ENCODE peak calls at places on chromosomes 11 and 22, in eight cellular contexts. L is esophagus squamous epithelium; F is iPS DF 6.9; B is heart right ventricle; Z is colonic mucosa; R is neuronal stem cell; N is CD4-positive, CD25-positive, alpha-beta regulatory T cell; J is ascending aorta. Y is an unnamed sample. For H3K4me1, the result is how much of the 10 kb centered on the place peaks cover.

GRCh38 chr11:85960678-85961077 is 105.5 kb downstream of the CCDC83 start:
- DNase-seq in L (no peak), F (no peak), B (no peak), Z (no peak), R (no peak), N (no peak), J (no peak), Y (no peak)

GRCh38 chr11:69008774-69009440 is 4.1 kb downstream of the MRGPRF start:
- DNase-seq in L (peak), F (no peak), B (peak), Z (peak), R (no peak), N (no peak), J (peak), Y (no peak)

GRCh38 chr11:71156301-71156700 is 96.1 kb downstream of the SHANK2 start:
- DNase-seq in L (no peak), F (no peak), B (no peak), Z (no peak), R (no peak), N (no peak), J (peak), Y (no peak)

GRCh38 chr11:128394436-128395089 is 192.8 kb downstream of the ETS1 start:
- DNase-seq in L (no peak), F (no peak), B (peak), Z (no peak), R (no peak), N (no peak), J (no peak), Y (no peak)

GRCh38 chr22:39223091-39223710 is 21.6 kb downstream of the PDGFB start:
- DNase-seq in L (no peak), F (no peak), B (no peak), Z (no peak), R (no peak), N (peak), J (no peak), Y (no peak)

GRCh38 chr11:69864589-69864929 is 45.3 kb upstream of the FGF3 start:
- DNase-seq in L (no peak), F (no peak), B (no peak), Z (no peak), R (no peak), N (no peak), J (no peak), Y (no peak)

GRCh38 chr22:37951305-37951704 is 2.1 kb downstream of the C22orf23 start:
- DNase-seq in L (no peak), F (no peak), B (no peak), Z (no peak), R (no peak), N (no peak), J (no peak), Y (no peak)

GRCh38 chr11:72326151-72326842 is 82.3 kb upstream of the PHOX2A start:
- DNase-seq in L (no peak), F (no peak), B (no peak), Z (no peak), R (no peak), N (no peak), J (no peak), Y (no peak)

GRCh38 chr11:69060806-69061712 is 12.3 kb downstream of the TPCN2 start:
- DNase-seq in L (no peak), F (no peak), B (no peak), Z (no peak), R (no peak), N (no peak), J (no peak), Y (no peak)

GRCh38 chr22:21044931-21045584 is 688 bp upstream of the LRRC74B start:
- DNase-seq in L (no peak), F (no peak), B (no peak), Z (no peak), R (no peak), N (no peak), J (peak), Y (no peak)

GRCh38 chr11:70152244-70152643 is 50.9 kb upstream of the FADD start:
- DNase-seq in L (no peak), F (no peak), B (no peak), Z (no peak), R (no peak), N (no peak), J (no peak), Y (no peak)

GRCh38 chr11:28448186-28448585 is 340.0 kb downstream of the METTL15 start:
- DNase-seq in L (no peak), F (no peak), B (no peak), Z (no peak), R (no peak), N (no peak), J (no peak), Y (no peak)

GRCh38 chr11:83628622-83629347 is 342.6 kb upstream of the CCDC90B start:
- DNase-seq in L (no peak), F (no peak), B (no peak), Z (no peak), R (no peak), N (no peak), J (no peak), Y (no peak)

GRCh38 chr11:9344046-9344680 is 29.8 kb upstream of the TMEM41B start:
- DNase-seq in L (no peak), F (no peak), B (no peak), Z (no peak), R (no peak), N (no peak), J (no peak), Y (no peak)

GRCh38 chr11:18723991-18724390 is 2.0 kb downstream of the IGSF22 start:
- DNase-seq in L (no peak), F (no peak), B (no peak), Z (no peak), R (no peak), N (no peak), J (no peak), Y (no peak)

GRCh38 chr11:124310746-124311145 is 3.0 kb downstream of the OR8D1 start:
- DNase-seq in L (no peak), F (no peak), B (no peak), Z (no peak), R (no peak), N (no peak), J (no peak), Y (no peak)

GRCh38 chr11:58433638-58434203 is 5.8 kb upstream of the OR5B2 start:
- DNase-seq in L (no peak), F (no peak), B (no peak), Z (no peak), R (no peak), N (no peak), J (no peak), Y (no peak)

GRCh38 chr22:42468841-42469240 is 36.6 kb upstream of the NFAM1 start:
- DNase-seq in L (no peak), F (no peak), B (no peak), Z (no peak), R (no peak), N (no peak), J (no peak), Y (no peak)

GRCh38 chr11:62553839-62554361 is 7.3 kb upstream of the AHNAK start:
- DNase-seq in L (no peak), F (no peak), B (no peak), Z (peak), R (no peak), N (no peak), J (no peak), Y (no peak)

GRCh38 chr11:128747728-128748148 is 53.9 kb downstream of the FLI1 start:
- DNase-seq in L (no peak), F (no peak), B (no peak), Z (no peak), R (no peak), N (no peak), J (no peak), Y (no peak)

GRCh38 chr22:49975543-49976389 is 15.2 kb downstream of the PIM3 start:
- DNase-seq in L (no peak), F (no peak), B (peak), Z (peak), R (no peak), N (no peak), J (peak), Y (no peak)

GRCh38 chr11:57480409-57481137 is 20.2 kb downstream of the RTN4RL2 start:
- DNase-seq in L (no peak), F (no peak), B (peak), Z (peak), R (no peak), N (peak), J (peak), Y (peak)

GRCh38 chr11:11622772-11623531 is 1.1 kb upstream of the GALNT18 start:
- DNase-seq in L (no peak), F (no peak), B (no peak), Z (no peak), R (no peak), N (no peak), J (no peak), Y (no peak)

GRCh38 chr11:8321876-8322275 is 58.2 kb upstream of the LMO1 start:
- DNase-seq in L (no peak), F (no peak), B (no peak), Z (no peak), R (no peak), N (no peak), J (no peak), Y (no peak)

GRCh38 chr11:118135796-118136165 is 16.8 kb downstream of the SCN4B start:
- DNase-seq in L (no peak), F (no peak), B (no peak), Z (no peak), R (no peak), N (no peak), J (no peak), Y (no peak)

GRCh38 chr11:23078289-23078971 is 218.2 kb upstream of the CCDC179 start:
- DNase-seq in L (no peak), F (no peak), B (no peak), Z (no peak), R (no peak), N (no peak), J (no peak), Y (no peak)

GRCh38 chr11:4641501-4641900 is 2.3 kb upstream of the OR51E1 start:
- DNase-seq in L (no peak), F (no peak), B (no peak), Z (no peak), R (no peak), N (no peak), J (no peak), Y (no peak)

GRCh38 chr11:78042858-78043257 is 19.8 kb upstream of the KCTD14 start:
- DNase-seq in L (no peak), F (no peak), B (no peak), Z (no peak), R (no peak), N (no peak), J (no peak), Y (no peak)

GRCh38 chr11:59754494-59754858 is 700 bp upstream of the STX3 start:
- DNase-seq in L (no peak), F (peak), B (no peak), Z (peak), R (no peak), N (no peak), J (no peak), Y (peak)

GRCh38 chr22:38305481-38306448 is 11.5 kb downstream of the CSNK1E start:
- DNase-seq in L (no peak), F (no peak), B (no peak), Z (peak), R (no peak), N (peak), J (no peak), Y (peak)

GRCh38 chr11:114250993-114251796 is 45.0 kb upstream of the NNMT start:
- DNase-seq in L (no peak), F (no peak), B (no peak), Z (no peak), R (no peak), N (no peak), J (peak), Y (no peak)

GRCh38 chr11:86592659-86593451 is 79.6 kb downstream of the ME3 start:
- DNase-seq in L (no peak), F (no peak), B (no peak), Z (peak), R (no peak), N (peak), J (peak), Y (no peak)

GRCh38 chr11:2445107-2445947 is 519 bp downstream of the KCNQ1 start:
- DNase-seq in L (no peak), F (no peak), B (no peak), Z (peak), R (no peak), N (peak), J (no peak), Y (no peak)

GRCh38 chr11:12626616-12627015 is 47.6 kb upstream of the TEAD1 start:
- DNase-seq in L (no peak), F (no peak), B (no peak), Z (no peak), R (no peak), N (no peak), J (no peak), Y (no peak)

GRCh38 chr11:95150977-95151684 is 61.5 kb downstream of the ENDOD1 start:
- DNase-seq in L (peak), F (peak), B (peak), Z (peak), R (peak), N (peak), J (peak), Y (peak)
- H3K4me1 ChIP-seq in L (under half), F (under half), B (under half), Z (under half), R (under half), N (under half), J (under half), Y (under half)

DNA sequence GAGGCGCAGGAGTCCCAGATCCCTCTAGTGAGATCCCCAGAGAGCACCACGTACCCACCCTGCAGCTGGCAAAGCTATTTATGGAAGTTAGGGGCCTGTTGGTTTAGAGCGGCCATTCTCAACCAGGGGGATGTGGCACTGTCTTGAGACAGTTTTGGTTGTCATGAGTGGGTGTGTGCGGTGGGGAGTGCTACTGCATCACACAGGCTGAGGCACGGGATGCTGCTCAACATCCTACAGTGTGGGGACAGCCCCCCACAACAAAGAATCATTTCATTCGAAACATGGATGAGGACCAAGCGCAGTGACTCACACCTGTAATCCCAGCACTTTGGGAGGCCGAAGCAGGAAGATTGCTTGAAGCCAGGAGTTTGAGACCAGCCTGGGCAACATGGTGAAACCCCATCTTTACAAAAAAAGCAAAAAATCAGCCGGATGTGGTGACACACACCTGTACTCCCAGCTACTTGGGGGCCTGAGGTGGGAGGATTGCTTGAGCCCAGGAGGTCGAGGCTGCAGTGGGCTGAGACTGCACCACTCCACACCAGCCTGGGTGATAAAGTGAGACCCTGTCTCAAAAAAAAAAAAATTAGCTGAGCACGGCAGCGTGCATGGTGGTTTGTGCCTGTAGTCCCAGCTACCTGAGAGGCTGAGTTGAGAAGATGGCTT is 28.2 kb downstream of the GGT5 start:
- DNase-seq in L (no peak), F (no peak), B (no peak), Z (no peak), R (no peak), N (no peak), J (no peak), Y (no peak)
- H3K4me3 ChIP-seq in L (no peak), F (no peak), B (no peak), Z (no peak), R (no peak), N (no peak), J (no peak), Y (no peak)

DNA sequence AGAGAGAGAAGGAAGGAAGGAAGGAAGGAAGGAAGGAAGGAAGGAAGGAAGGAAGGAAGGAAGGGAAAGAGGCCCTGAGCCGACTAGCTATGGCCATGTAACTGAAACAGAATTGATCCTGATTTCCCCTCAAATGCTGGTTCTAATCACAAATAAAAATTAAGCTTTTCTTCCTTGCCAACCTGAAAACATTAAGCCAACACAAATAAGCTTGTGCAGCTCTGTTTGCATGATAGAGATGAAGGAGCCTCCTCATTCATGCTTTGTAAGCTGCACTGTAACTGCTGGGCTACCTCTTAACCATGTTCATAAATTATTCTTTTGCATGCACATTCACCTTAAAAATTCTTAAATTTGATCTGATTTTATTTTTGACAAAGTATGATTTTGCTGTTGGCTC is 27.7 kb upstream of the APOL5 start:
- DNase-seq in L (no peak), F (no peak), B (no peak), Z (no peak), R (no peak), N (no peak), J (no peak), Y (no peak)
- H3K27ac ChIP-seq in L (no peak), F (no peak), B (no peak), Z (no peak), R (no peak), N (no peak), J (no peak), Y (no peak)

GRCh38 chr11:121590772-121591404 is 138.1 kb upstream of the SORL1-AS1 start:
- DNase-seq in L (no peak), F (no peak), B (no peak), Z (no peak), R (no peak), N (no peak), J (no peak), Y (no peak)
- H3K4me1 ChIP-seq in L (under half), F (under half), B (under half), Z (under half), R (under half), N (under half), J (under half), Y (under half)

DNA sequence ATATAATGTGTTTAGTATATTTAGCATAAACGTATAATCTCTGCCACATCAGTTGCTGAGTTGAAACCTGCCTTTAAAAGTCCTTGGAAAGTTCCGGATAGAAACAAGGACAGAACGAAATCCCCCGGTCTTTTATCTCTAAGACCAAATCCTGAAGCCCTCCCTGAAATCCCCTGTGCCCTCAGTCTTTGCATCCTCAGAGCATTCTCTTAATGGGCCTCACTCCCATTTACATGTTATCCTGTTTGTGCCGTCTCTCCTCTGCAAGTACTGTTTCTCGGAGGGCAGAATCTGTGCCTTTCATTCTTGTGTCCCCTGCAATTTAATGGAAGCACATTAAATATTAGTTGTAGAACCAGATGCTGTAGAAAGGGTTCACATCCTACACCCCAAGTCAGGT is 56.0 kb downstream of the ZNRF3 start:
- DNase-seq in L (no peak), F (no peak), B (no peak), Z (no peak), R (no peak), N (no peak), J (no peak), Y (no peak)
- H3K4me3 ChIP-seq in L (no peak), F (no peak), B (no peak), Z (no peak), R (no peak), N (no peak), J (no peak), Y (no peak)

GRCh38 chr22:46764779-46765485 is 2.5 kb downstream of the TBC1D22A start:
- DNase-seq in L (no peak), F (no peak), B (no peak), Z (no peak), R (no peak), N (no peak), J (no peak), Y (no peak)

GRCh38 chr22:46764140-46764680 is 1.8 kb downstream of the TBC1D22A start:
- DNase-seq in L (no peak), F (no peak), B (no peak), Z (no peak), R (no peak), N (no peak), J (no peak), Y (no peak)

GRCh38 chr22:46761539-46762237 is 762 bp upstream of the TBC1D22A start:
- DNase-seq in L (no peak), F (no peak), B (no peak), Z (no peak), R (peak), N (no peak), J (no peak), Y (no peak)

GRCh38 chr22:46762238-46763050 is at the start of gene TBC1D22A:
- DNase-seq in L (peak), F (peak), B (peak), Z (peak), R (peak), N (peak), J (peak), Y (peak)

GRCh38 chr22:46763051-46763705 is 728 bp downstream of the TBC1D22A start:
- DNase-seq in L (no peak), F (no peak), B (peak), Z (no peak), R (no peak), N (peak), J (peak), Y (peak)
- H3K27ac ChIP-seq in L (peak), F (no peak), B (peak), Z (peak), R (no peak), N (peak), J (peak), Y (peak)

DNA sequence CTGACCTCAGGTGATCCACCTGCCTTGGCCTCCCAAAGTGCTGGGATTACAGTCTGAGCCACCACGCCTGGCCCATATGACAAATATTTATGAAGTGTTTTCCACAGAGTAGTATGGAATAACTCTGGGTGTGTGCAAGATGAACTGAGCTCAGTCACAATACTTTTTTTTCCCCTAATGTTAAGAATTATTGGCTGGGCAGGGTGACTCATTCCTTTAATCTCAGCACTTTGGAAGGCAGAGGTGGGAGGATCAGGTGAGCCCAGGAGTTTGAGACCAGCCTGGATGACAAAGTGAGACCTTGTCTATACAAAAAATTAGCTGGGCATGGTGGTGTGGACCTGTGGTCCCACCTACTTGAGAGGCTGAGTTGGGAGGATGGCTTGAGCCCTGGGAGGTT is 6.4 kb downstream of the PTPRJ start:
- DNase-seq in L (no peak), F (no peak), B (no peak), Z (no peak), R (no peak), N (no peak), J (no peak), Y (no peak)
- H3K4me1 ChIP-seq in L (under half), F (under half), B (under half), Z (under half), R (under half), N (half or more), J (under half), Y (under half)

GRCh38 chr11:60854140-60854846 is 1.5 kb downstream of the PTGDR2 start:
- DNase-seq in L (no peak), F (no peak), B (no peak), Z (no peak), R (no peak), N (no peak), J (no peak), Y (no peak)
- H3K4me3 ChIP-seq in L (no peak), F (no peak), B (peak), Z (no peak), R (no peak), N (no peak), J (no peak), Y (no peak)